ENCODE peak calls at places on chromosome 9, in ten cellular contexts. O is transverse colon, S is ovary, A is A549, M is K562, X is suprapubic skin, I is stomach, G is H1, P is GM12878, H is tibial nerve. Z is an unnamed sample.

GRCh38 chr9:116233160-116233530 is 79.6 kb downstream of the PAPPA start:
- DNase-seq in X (no peak), P (no peak), O (no peak), M (no peak), S (no peak), G (no peak), A (no peak), I (no peak), H (no peak), Z (no peak)

GRCh38 chr9:13750061-13750460 is 470.6 kb upstream of the MPDZ start:
- DNase-seq in G (no peak), S (no peak), A (no peak), M (no peak), X (no peak), H (no peak), I (no peak), O (no peak), P (no peak), Z (no peak)

GRCh38 chr9:85511746-85512145 is 230.0 kb downstream of the AGTPBP1 start:
- DNase-seq in M (no peak), O (no peak), S (no peak), P (no peak), A (no peak), I (no peak), G (no peak), X (no peak), H (no peak), Z (no peak)

GRCh38 chr9:75175395-75175794 is 87.1 kb downstream of the OSTF1 start:
- DNase-seq in M (no peak), S (no peak), H (no peak), X (no peak), G (no peak), A (no peak), I (no peak), O (no peak), P (no peak), Z (no peak)

GRCh38 chr9:112355305-112355953 is 22.0 kb upstream of the PTBP3 start:
- DNase-seq in I (no peak), H (no peak), O (no peak), X (no peak), G (no peak), A (no peak), M (no peak), S (peak; percentile 55), P (no peak), Z (no peak)

GRCh38 chr9:119003218-119003617 is 366.0 kb downstream of the BRINP1 start:
- DNase-seq in H (no peak), I (no peak), P (no peak), A (no peak), X (no peak), G (no peak), S (no peak), O (no peak), M (no peak), Z (no peak)

GRCh38 chr9:3434594-3434993 is 91.2 kb downstream of the RFX3 start:
- DNase-seq in M (no peak), P (no peak), S (no peak), H (no peak), G (no peak), X (no peak), O (no peak), A (no peak), I (no peak), Z (no peak)

GRCh38 chr9:127463891-127464290 is 12.6 kb downstream of the LRSAM1 start:
- DNase-seq in S (no peak), P (no peak), H (no peak), X (no peak), I (no peak), O (no peak), M (no peak), A (no peak), G (no peak), Z (no peak)

GRCh38 chr9:79639354-79639753 is 67.6 kb downstream of the TLE4 start:
- DNase-seq in X (no peak), O (no peak), A (no peak), S (no peak), H (no peak), M (no peak), G (no peak), P (no peak), I (no peak), Z (no peak)

GRCh38 chr9:36584626-36585460 is 12.1 kb downstream of the MELK start:
- DNase-seq in I (no peak), M (no peak), S (no peak), A (no peak), H (no peak), X (no peak), P (no peak), G (no peak), O (no peak), Z (no peak)

GRCh38 chr9:91426123-91426745 is 2.6 kb upstream of the NFIL3 start:
- DNase-seq in G (no peak), H (peak; percentile 36), S (no peak), O (no peak), A (peak; percentile 67), P (no peak), I (no peak), X (no peak), M (peak; percentile 22), Z (no peak)

GRCh38 chr9:93920401-93920800 is 34.8 kb downstream of the BARX1 start:
- DNase-seq in M (no peak), I (no peak), G (no peak), A (no peak), O (no peak), P (no peak), S (no peak), X (no peak), H (no peak), Z (no peak)

GRCh38 chr9:86186696-86187095 is 72.8 kb downstream of the C9orf153 start:
- DNase-seq in X (no peak), O (no peak), H (no peak), G (no peak), M (no peak), S (no peak), A (no peak), I (no peak), P (no peak), Z (no peak)

GRCh38 chr9:134216449-134216951 is 52.1 kb upstream of the RNU6ATAC start:
- DNase-seq in X (no peak), H (no peak), M (no peak), I (no peak), O (no peak), A (no peak), P (no peak), G (no peak), S (peak; percentile 5), Z (no peak)

GRCh38 chr9:14080940-14081621 is 232.9 kb downstream of the NFIB start:
- DNase-seq in H (no peak), X (no peak), P (no peak), A (no peak), I (no peak), S (no peak), M (no peak), O (no peak), G (no peak), Z (no peak)

GRCh38 chr9:87035868-87036267 is 88.6 kb upstream of the GAS1 start:
- DNase-seq in X (no peak), H (no peak), A (no peak), P (no peak), O (no peak), G (no peak), S (no peak), I (no peak), M (no peak), Z (no peak)

GRCh38 chr9:123814526-123814925 is 115.4 kb downstream of the DENND1A start:
- DNase-seq in X (no peak), A (no peak), H (no peak), O (no peak), M (no peak), P (no peak), I (no peak), S (no peak), G (no peak), Z (no peak)

GRCh38 chr9:42388146-42388690 is 204.8 kb downstream of the SPATA31A6 start:
- DNase-seq in A (peak; percentile 6), P (no peak), M (peak; percentile 12), G (no peak), S (no peak), O (no peak), X (no peak), H (no peak), I (no peak), Z (peak; percentile 97)

GRCh38 chr9:135332516-135332915 is 147.1 kb upstream of the PPP1R26 start:
- DNase-seq in A (no peak), M (no peak), X (no peak), I (no peak), S (no peak), H (no peak), O (no peak), G (no peak), P (no peak), Z (no peak)
- TF ChIP-seq EP300 in A (no peak), M (no peak), X (no peak), I (no peak), S (no peak), H (no peak), O (no peak), G (no peak), P (no peak), Z (no peak)

DNA sequence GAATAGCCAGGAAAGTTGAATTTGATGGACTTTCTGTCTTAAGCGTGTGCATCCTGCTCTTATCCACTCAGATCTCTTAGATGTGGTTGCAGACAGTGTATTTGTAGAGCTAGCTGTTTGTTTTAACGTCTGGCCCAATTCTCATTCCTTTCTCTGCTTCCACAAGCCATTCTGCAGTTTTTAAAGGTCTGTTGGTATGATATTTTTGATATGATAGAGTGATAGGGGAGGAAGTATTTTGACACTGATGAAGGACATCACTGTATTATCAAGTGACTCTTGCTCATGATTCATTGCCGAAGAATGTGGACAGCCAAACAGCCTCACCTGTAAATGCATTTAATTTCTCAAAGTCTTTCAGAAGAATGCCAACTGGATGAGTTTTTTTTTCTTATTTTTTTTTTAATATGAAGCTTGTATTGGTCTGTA is 4.5 kb downstream of the TJP2 start:
- DNase-seq in S (no peak), O (no peak), G (no peak), M (no peak), P (no peak), A (peak; percentile 21), X (no peak), H (no peak), I (no peak), Z (no peak)
- TF ChIP-seq EP300 in S (no peak), O (no peak), G (no peak), M (no peak), P (no peak), A (no peak), X (no peak), H (no peak), I (no peak), Z (no peak)

DNA sequence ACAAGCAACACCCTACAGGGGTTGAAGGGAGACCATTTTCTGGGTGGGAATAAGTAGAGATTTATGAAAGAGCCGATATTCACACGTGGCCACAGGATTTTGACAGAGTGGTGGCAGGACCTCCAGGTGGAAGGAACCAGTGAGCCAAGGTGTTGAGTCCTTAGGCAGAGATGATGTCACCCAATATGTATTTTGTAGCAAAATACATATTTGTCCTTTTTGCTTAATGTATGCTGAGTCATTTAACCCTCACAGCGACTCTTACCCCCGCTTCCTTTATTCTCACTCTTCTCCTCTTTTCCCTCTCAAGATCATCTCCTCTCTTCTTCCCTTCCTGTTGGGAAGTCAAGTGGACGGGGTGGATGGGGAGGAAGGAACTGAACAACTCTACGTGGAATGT is 215.7 kb upstream of the S1PR3 start:
- DNase-seq in X (no peak), H (no peak), O (no peak), S (no peak), M (no peak), G (no peak), I (no peak), A (peak; percentile 19), P (no peak), Z (no peak)
- TF ChIP-seq EP300 in X (no peak), H (no peak), O (no peak), S (no peak), M (no peak), G (no peak), I (no peak), A (peak; percentile 78), P (no peak), Z (no peak)

GRCh38 chr9:137303893-137304382 is 1.9 kb upstream of the NRARP start:
- DNase-seq in O (no peak), I (no peak), P (no peak), M (no peak), X (no peak), A (no peak), G (no peak), S (peak; percentile 11), H (no peak), Z (no peak)
- TF ChIP-seq EP300 in O (no peak), I (no peak), P (no peak), M (no peak), X (no peak), A (no peak), G (no peak), S (no peak), H (no peak), Z (no peak)

Z was measured in esophagus muscularis mucosa.